ENCODE peak calls at places on chromosomes 6 and 20, in nine cellular contexts. D is CD4-positive, alpha-beta T cell; C is left ventricle myocardium inferior; W is GM12865; B is body of pancreas; Y is thyroid gland; K is nephron progenitor cell; N is activated B cell treated with CpG ODN at 0.5 μM for 24 hours; G is fibroblast of pulmonary artery. R is an unnamed sample.
A peak's percentile ranks its signal among the peaks of the same experiment; 100 is the strongest.

GRCh38 chr20:40255368-40255767 is 433.7 kb downstream of the MAFB start:
- DNase-seq in D (no peak), C (no peak), W (no peak), B (no peak), Y (peak; percentile 53), K (no peak), N (no peak), G (no peak), R (no peak)

GRCh38 chr20:381581-382290 is 1.2 kb downstream of the TRIB3 start:
- DNase-seq in D (peak; percentile 70), C (peak; percentile 66), W (peak; percentile 94), B (peak; percentile 84), Y (peak; percentile 74), K (peak; percentile 61), N (peak; percentile 64), G (peak; percentile 78), R (peak; percentile 84)

GRCh38 chr6:158410784-158411183 is 98.5 kb downstream of the TULP4 start:
- DNase-seq in D (no peak), C (no peak), W (no peak), B (no peak), Y (no peak), K (no peak), N (no peak), G (peak; percentile 39), R (no peak)

GRCh38 chr6:15444081-15444731 is 198.3 kb downstream of the JARID2 start:
- DNase-seq in D (no peak), C (no peak), W (no peak), B (no peak), Y (no peak), K (no peak), N (no peak), G (no peak), R (no peak)

GRCh38 chr6:1267790-1268762 is 43.8 kb upstream of the FOXQ1 start:
- DNase-seq in D (no peak), C (no peak), W (no peak), B (no peak), Y (no peak), K (no peak), N (no peak), G (no peak), R (no peak)

GRCh38 chr6:90715093-90715655 is 128.3 kb upstream of the MAP3K7 start:
- DNase-seq in D (no peak), C (no peak), W (no peak), B (no peak), Y (no peak), K (no peak), N (no peak), G (peak; percentile 22), R (no peak)

GRCh38 chr20:37358366-37359150 is 12.6 kb downstream of the SRC start:
- DNase-seq in D (no peak), C (no peak), W (no peak), B (no peak), Y (no peak), K (no peak), N (no peak), G (no peak), R (no peak)

GRCh38 chr6:1624848-1625341 is 15.2 kb downstream of the FOXC1 start:
- DNase-seq in D (peak; percentile 32), C (no peak), W (no peak), B (no peak), Y (peak; percentile 24), K (peak; percentile 68), N (no peak), G (no peak), R (peak; percentile 43)

GRCh38 chr6:43481591-43482242 is 4.3 kb downstream of the TJAP1 start:
- DNase-seq in D (no peak), C (no peak), W (no peak), B (peak; percentile 58), Y (no peak), K (no peak), N (no peak), G (no peak), R (no peak)

GRCh38 chr6:113320653-113321052 is 536.5 kb upstream of the MARCKS start:
- DNase-seq in D (no peak), C (no peak), W (no peak), B (no peak), Y (no peak), K (no peak), N (no peak), G (no peak), R (no peak)

GRCh38 chr6:113315068-113315467 is 542.1 kb upstream of the MARCKS start:
- DNase-seq in D (no peak), C (no peak), W (no peak), B (no peak), Y (no peak), K (no peak), N (no peak), G (no peak), R (no peak)

GRCh38 chr6:113318553-113318952 is 538.6 kb upstream of the MARCKS start:
- DNase-seq in D (no peak), C (no peak), W (no peak), B (no peak), Y (no peak), K (no peak), N (no peak), G (peak; percentile 11), R (no peak)

GRCh38 chr6:113315879-113316278 is 541.3 kb upstream of the MARCKS start:
- DNase-seq in D (no peak), C (no peak), W (no peak), B (no peak), Y (no peak), K (no peak), N (no peak), G (peak; percentile 76), R (no peak)

DNA sequence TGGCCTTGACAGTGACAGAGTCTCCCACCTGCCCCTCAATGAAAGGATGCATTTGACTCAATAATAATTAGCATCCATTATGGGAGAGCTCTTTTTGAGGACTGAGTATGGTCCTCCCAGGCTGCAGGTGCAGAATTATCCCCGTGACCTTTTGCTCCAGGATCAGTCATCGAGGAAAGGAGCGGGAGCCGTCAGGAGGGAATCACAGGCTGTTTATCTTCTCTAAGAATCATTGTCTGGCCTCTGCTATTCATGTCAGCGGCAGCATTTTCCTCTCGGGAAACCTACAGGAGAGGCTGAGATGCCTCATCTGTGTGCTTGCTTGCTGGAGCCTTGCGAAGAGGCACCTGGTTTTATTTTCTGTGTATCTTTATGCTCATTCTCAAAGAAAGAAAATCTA is 539.3 kb upstream of the MARCKS start:
- DNase-seq in D (no peak), C (no peak), W (no peak), B (no peak), Y (no peak), K (no peak), N (no peak), G (no peak), R (no peak)
- TF ChIP-seq CTCF in D (no peak), C (no peak), W (no peak), B (no peak), Y (no peak), K (no peak), N (no peak), G (no peak), R (no peak)

DNA sequence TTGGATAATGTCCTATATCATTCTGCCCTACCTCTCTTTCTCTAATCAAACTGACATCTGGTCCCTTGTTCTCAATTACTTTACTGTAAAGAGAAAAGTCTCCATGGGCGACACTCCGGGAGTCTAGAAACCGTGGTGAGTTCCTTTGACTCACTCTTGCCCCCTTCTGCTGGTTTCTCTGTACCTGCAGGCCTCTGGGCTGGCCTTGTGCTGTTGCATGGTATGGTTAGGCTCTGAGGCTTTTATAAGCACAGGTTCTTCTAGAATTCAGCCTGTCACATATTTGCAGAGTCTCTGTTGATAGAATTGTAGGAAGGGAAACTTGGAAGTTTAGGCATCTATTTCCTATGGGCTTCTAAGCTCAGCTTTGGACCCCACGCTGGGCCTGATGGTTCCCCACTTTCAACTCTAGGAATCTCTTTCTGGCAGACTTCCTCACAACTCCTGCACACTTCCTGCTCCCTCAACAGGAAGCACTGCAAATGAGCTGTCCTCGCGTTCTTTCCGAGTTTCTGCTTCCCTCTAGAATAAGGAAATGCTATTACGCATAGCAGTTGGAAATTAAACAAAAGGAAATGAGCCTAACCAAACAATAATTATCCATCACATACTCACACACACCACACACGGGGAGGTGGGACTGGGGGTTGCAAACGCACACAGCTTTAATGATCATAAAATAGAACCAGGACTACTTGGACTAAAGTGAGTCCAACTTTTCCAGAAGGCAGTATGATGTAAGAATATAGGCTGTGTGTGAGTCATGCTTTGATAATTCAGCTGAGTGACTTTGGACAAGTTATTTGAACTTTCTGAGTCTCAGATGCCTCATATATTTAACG is 683.3 kb downstream of the QKI start:
- DNase-seq in D (no peak), C (no peak), W (no peak), B (no peak), Y (no peak), K (no peak), N (no peak), G (peak; percentile 79), R (no peak)
- TF ChIP-seq CTCF in D (no peak), C (peak; percentile 59), W (peak; percentile 21), B (no peak), Y (no peak), K (no peak), N (no peak), G (no peak), R (no peak)

GRCh38 chr6:8069887-8070286 is 5.7 kb upstream of the BLOC1S5 start:
- DNase-seq in D (no peak), C (no peak), W (no peak), B (no peak), Y (no peak), K (no peak), N (no peak), G (no peak), R (no peak)

GRCh38 chr6:8063762-8064637 is at the start of gene BLOC1S5:
- DNase-seq in D (peak; percentile 94), C (peak; percentile 96), W (peak; percentile 98), B (peak; percentile 98), Y (peak; percentile 97), K (peak; percentile 97), N (peak; percentile 96), G (peak; percentile 97), R (peak; percentile 97)

GRCh38 chr6:8065519-8065911 is 1.3 kb upstream of the BLOC1S5 start:
- DNase-seq in D (no peak), C (no peak), W (peak; percentile 65), B (no peak), Y (no peak), K (no peak), N (no peak), G (no peak), R (no peak)

GRCh38 chr6:8064638-8065518 is 689 bp upstream of the BLOC1S5 start:
- DNase-seq in D (no peak), C (no peak), W (peak; percentile 26), B (no peak), Y (peak; percentile 6), K (no peak), N (no peak), G (no peak), R (no peak)

DNA sequence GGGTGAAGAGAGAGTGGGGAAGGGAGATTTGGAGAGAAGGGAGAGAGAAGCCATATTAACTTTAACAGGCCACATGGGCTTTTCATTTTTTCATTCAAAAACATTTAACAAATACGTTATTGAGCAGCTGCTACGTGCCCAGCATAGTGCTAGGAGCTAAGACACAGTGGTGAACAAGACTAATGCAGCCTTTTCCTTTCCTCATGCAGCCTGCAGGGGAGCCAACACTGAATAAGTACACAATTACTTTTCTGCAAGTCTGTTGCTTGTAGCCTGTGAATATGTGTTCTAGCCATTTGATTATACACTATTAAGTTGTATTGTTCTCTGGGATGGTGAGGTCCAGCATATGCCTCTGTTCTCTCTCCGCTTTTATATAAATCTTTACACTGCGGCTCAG is 1.9 kb upstream of the BLOC1S5 start:
- DNase-seq in D (no peak), C (no peak), W (peak; percentile 17), B (no peak), Y (no peak), K (no peak), N (no peak), G (no peak), R (no peak)
- TF ChIP-seq CTCF in D (no peak), C (no peak), W (no peak), B (no peak), Y (no peak), K (no peak), N (no peak), G (peak; percentile 11), R (no peak)

GRCh38 chr20:42267793-42268381 is 649.7 kb upstream of the CHD6 start:
- DNase-seq in D (no peak), C (no peak), W (no peak), B (no peak), Y (no peak), K (no peak), N (no peak), G (no peak), R (no peak)
- TF ChIP-seq CTCF in D (no peak), C (no peak), W (no peak), B (no peak), Y (no peak), K (no peak), N (no peak), G (no peak), R (no peak)

R was measured in CD14-positive monocyte.